ENCODE peak calls at places on chromosome 21, in nine cellular contexts. C, V, P, S, J, E, I, O and W are unnamed samples.

GRCh38 chr21:36419996-36420395 is 34.8 kb downstream of the CHAF1B start:
- DNase-seq in C (peak; percentile 80), V (peak; percentile 73), P (peak; percentile 80), S (peak; percentile 94), J (peak; percentile 77), E (peak; percentile 88), I (peak; percentile 51), O (peak; percentile 62), W (peak; percentile 85)

GRCh38 chr21:9837946-9838801 is 683.2 kb upstream of the TPTE start:
- DNase-seq in C (no peak), V (no peak), P (no peak), S (no peak), J (no peak), E (no peak), I (no peak), O (peak; percentile 60), W (no peak)

GRCh38 chr21:36846624-36847023 is 119.8 kb downstream of the HLCS start:
- DNase-seq in C (no peak), V (no peak), P (no peak), S (no peak), J (no peak), E (peak; percentile 11), I (no peak), O (no peak), W (no peak)

GRCh38 chr21:37257526-37257966 is 9.6 kb downstream of the VPS26C start:
- DNase-seq in C (peak; percentile 46), V (no peak), P (no peak), S (peak; percentile 50), J (no peak), E (peak; percentile 8), I (no peak), O (peak; percentile 60), W (peak; percentile 69)

GRCh38 chr21:37575536-37576083 is 209.0 kb downstream of the DYRK1A start:
- DNase-seq in C (no peak), V (no peak), P (no peak), S (no peak), J (no peak), E (no peak), I (no peak), O (no peak), W (no peak)

GRCh38 chr21:26572026-26572425 is 1.1 kb downstream of the CYYR1 start:
- DNase-seq in C (no peak), V (no peak), P (no peak), S (no peak), J (no peak), E (no peak), I (no peak), O (no peak), W (no peak)

GRCh38 chr21:28215214-28215954 is 777.3 kb downstream of the LTN1 start:
- DNase-seq in C (no peak), V (no peak), P (peak; percentile 57), S (peak; percentile 94), J (no peak), E (peak; percentile 32), I (peak; percentile 26), O (no peak), W (no peak)

GRCh38 chr21:20997633-20998455 is at the start of gene NCAM2:
- DNase-seq in C (no peak), V (peak; percentile 59), P (peak; percentile 59), S (peak; percentile 76), J (no peak), E (peak; percentile 38), I (no peak), O (peak; percentile 54), W (peak; percentile 88)

GRCh38 chr21:28884481-28884880 is 108.2 kb downstream of the LTN1 start:
- DNase-seq in C (no peak), V (no peak), P (no peak), S (no peak), J (no peak), E (no peak), I (no peak), O (no peak), W (no peak)

GRCh38 chr21:25925936-25926335 is 191.2 kb downstream of the GABPA start:
- DNase-seq in C (no peak), V (no peak), P (no peak), S (peak; percentile 70), J (no peak), E (no peak), I (no peak), O (no peak), W (no peak)

GRCh38 chr21:26881504-26882228 is 36.5 kb upstream of the ADAMTS1 start:
- DNase-seq in C (no peak), V (no peak), P (no peak), S (peak; percentile 65), J (no peak), E (no peak), I (no peak), O (no peak), W (no peak)

DNA sequence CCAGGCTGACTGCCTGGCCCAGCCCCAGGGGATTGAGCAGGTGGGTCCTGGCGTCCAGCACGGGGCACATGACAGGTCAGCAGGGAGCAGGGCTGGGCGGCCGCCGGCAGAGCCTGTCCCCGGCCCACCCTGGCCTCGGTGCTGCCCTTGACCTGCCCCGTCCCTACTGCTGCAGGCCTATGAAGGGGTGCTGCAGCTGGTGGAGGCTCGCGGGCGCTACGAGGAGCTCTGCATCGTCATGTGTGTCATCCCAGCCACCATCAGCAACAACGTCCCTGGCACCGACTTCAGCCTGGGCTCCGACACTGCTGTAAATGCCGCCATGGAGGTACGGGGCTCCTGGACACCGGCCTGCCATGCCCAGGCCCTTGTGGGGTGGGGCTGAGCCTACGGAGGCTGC is 15.6 kb downstream of the CFAP410 start:
- DNase-seq in C (no peak), V (no peak), P (no peak), S (no peak), J (no peak), E (no peak), I (no peak), O (no peak), W (no peak)
- TF ChIP-seq CTCF in C (no peak), V (no peak), P (no peak), S (no peak), J (no peak), E (no peak), I (no peak), O (no peak), W (no peak)

GRCh38 chr21:38807481-38807880 is 1.8 kb downstream of the ETS2 start:
- DNase-seq in C (no peak), V (no peak), P (no peak), S (peak; percentile 47), J (no peak), E (no peak), I (no peak), O (no peak), W (no peak)

GRCh38 chr21:38804617-38805281 is 980 bp upstream of the ETS2 start:
- DNase-seq in C (peak; percentile 80), V (peak; percentile 43), P (no peak), S (peak; percentile 50), J (peak; percentile 40), E (no peak), I (no peak), O (peak; percentile 87), W (peak; percentile 81)

GRCh38 chr21:38806942-38807284 is 1.2 kb downstream of the ETS2 start:
- DNase-seq in C (no peak), V (no peak), P (no peak), S (peak; percentile 53), J (no peak), E (no peak), I (no peak), O (no peak), W (no peak)

GRCh38 chr21:38805282-38806152 is at the start of gene ETS2:
- DNase-seq in C (peak; percentile 86), V (peak; percentile 73), P (peak; percentile 79), S (peak; percentile 92), J (peak; percentile 87), E (peak; percentile 72), I (peak; percentile 57), O (peak; percentile 94), W (peak; percentile 81)

DNA sequence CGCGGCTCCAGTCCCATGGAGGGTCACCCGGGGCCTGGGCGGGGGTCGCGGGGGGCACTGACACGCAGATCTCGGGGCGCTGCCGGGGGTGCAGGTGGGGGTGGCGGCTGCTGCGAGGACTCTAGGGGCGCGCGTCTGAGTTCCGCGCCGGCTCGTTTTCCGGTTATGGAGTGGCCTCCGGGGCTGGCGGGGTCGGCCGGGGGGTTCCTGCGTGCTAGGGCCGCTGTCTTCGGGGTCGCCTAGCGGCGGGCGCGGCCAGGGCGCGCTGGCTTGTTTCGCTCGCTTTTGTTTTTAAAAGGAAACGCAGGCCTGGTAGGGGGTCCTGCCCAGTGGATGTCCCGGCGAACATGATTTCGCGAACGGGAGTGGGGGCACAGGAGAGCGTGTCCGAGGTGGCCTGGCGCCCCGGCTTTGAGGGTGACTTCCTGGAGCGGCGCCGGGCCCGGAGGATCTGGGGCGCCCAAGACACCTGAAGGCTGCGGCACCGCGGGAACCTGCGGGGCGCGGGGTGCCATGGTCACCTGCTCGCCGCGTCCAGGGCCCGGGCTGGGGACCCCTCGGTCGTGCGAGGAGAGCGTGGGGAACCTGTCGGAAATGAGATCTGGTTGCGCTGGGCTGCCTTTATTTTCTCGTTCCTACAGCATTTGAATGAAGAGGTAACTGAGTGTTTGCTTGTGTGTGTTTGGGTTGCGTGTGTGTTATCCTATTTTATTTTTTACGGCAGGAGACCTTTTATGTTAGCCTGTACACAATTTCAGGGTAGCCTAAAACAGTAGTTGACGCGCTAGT is 618 bp downstream of the ETS2 start:
- DNase-seq in C (peak; percentile 41), V (peak; percentile 27), P (no peak), S (no peak), J (no peak), E (no peak), I (no peak), O (no peak), W (peak; percentile 73)
- TF ChIP-seq CTCF in C (no peak), V (peak; percentile 49), P (peak; percentile 10), S (peak; percentile 16), J (no peak), E (no peak), I (no peak), O (no peak), W (peak; percentile 21)

GRCh38 chr21:34670962-34671348 is 2.2 kb downstream of the CLIC6 start:
- DNase-seq in C (peak; percentile 5), V (no peak), P (no peak), S (no peak), J (no peak), E (no peak), I (no peak), O (no peak), W (no peak)
- TF ChIP-seq CTCF in C (no peak), V (peak; percentile 43), P (no peak), S (peak; percentile 21), J (no peak), E (no peak), I (no peak), O (no peak), W (peak; percentile 36)

GRCh38 chr21:44511938-44512275 is 28.1 kb downstream of the KRTAP10-1 start:
- DNase-seq in C (no peak), V (no peak), P (no peak), S (no peak), J (no peak), E (no peak), I (no peak), O (no peak), W (no peak)

GRCh38 chr21:44509539-44509938 is 30.5 kb downstream of the KRTAP10-1 start:
- DNase-seq in C (no peak), V (no peak), P (no peak), S (no peak), J (peak; percentile 29), E (peak; percentile 44), I (no peak), O (no peak), W (no peak)

GRCh38 chr21:44510109-44510507 is 29.9 kb downstream of the KRTAP10-1 start:
- DNase-seq in C (no peak), V (no peak), P (no peak), S (no peak), J (no peak), E (no peak), I (no peak), O (no peak), W (peak; percentile 2)

GRCh38 chr21:44511219-44511937 is 28.6 kb downstream of the KRTAP10-1 start:
- DNase-seq in C (no peak), V (no peak), P (no peak), S (no peak), J (no peak), E (no peak), I (no peak), O (no peak), W (no peak)

GRCh38 chr21:44510508-44511218 is 29.3 kb downstream of the KRTAP10-1 start:
- DNase-seq in C (peak; percentile 89), V (peak; percentile 81), P (no peak), S (peak; percentile 11), J (peak; percentile 29), E (peak; percentile 41), I (no peak), O (peak; percentile 69), W (peak; percentile 85)
- TF ChIP-seq CTCF in C (peak; percentile 92), V (peak; percentile 97), P (peak; percentile 52), S (peak; percentile 70), J (no peak), E (peak; percentile 66), I (peak; percentile 78), O (peak; percentile 57), W (peak; percentile 95)